ENCODE peak calls at places on chromosomes 7 and 10, in eight cellular contexts. One of them, this sample, is unnamed. For H3K4me1, the result is how much of the 10 kb centered on the place peaks cover.

GRCh38 chr7:25884265-25884664 is 267.7 kb upstream of the NFE2L3 start:
- DNase-seq in astrocyte: no peak
- DNase-seq in heart left ventricle: no peak
- DNase-seq in MM.1S: no peak
- DNase-seq in adrenal gland: no peak
- DNase-seq in ovary: no peak
- DNase-seq in colonic mucosa: no peak
- DNase-seq in uterus: no peak
- DNase-seq in this sample: no peak

GRCh38 chr10:19738440-19738839 is 77.8 kb upstream of the PLXDC2 start:
- DNase-seq in astrocyte: no peak
- DNase-seq in heart left ventricle: no peak
- DNase-seq in MM.1S: no peak
- DNase-seq in adrenal gland: no peak
- DNase-seq in ovary: no peak
- DNase-seq in colonic mucosa: no peak
- DNase-seq in uterus: no peak
- DNase-seq in this sample: no peak

GRCh38 chr10:133475821-133476640 is 22.3 kb downstream of the SCART1 start:
- DNase-seq in astrocyte: no peak
- DNase-seq in heart left ventricle: no peak
- DNase-seq in MM.1S: no peak
- DNase-seq in adrenal gland: no peak
- DNase-seq in ovary: no peak
- DNase-seq in colonic mucosa: no peak
- DNase-seq in uterus: no peak
- DNase-seq in this sample: no peak

GRCh38 chr7:69395072-69395714 is 203.1 kb upstream of the AUTS2 start:
- DNase-seq in astrocyte: peak
- DNase-seq in heart left ventricle: no peak
- DNase-seq in MM.1S: no peak
- DNase-seq in adrenal gland: no peak
- DNase-seq in ovary: no peak
- DNase-seq in colonic mucosa: no peak
- DNase-seq in uterus: peak
- DNase-seq in this sample: peak

GRCh38 chr7:76051840-76052239 is 3.9 kb downstream of the MDH2 start:
- DNase-seq in astrocyte: no peak
- DNase-seq in heart left ventricle: no peak
- DNase-seq in MM.1S: no peak
- DNase-seq in adrenal gland: no peak
- DNase-seq in ovary: no peak
- DNase-seq in colonic mucosa: no peak
- DNase-seq in uterus: no peak
- DNase-seq in this sample: no peak

GRCh38 chr10:34792881-34793280 is 22.2 kb downstream of the PARD3 start:
- DNase-seq in astrocyte: no peak
- DNase-seq in heart left ventricle: no peak
- DNase-seq in MM.1S: no peak
- DNase-seq in adrenal gland: no peak
- DNase-seq in ovary: no peak
- DNase-seq in colonic mucosa: no peak
- DNase-seq in uterus: no peak
- DNase-seq in this sample: no peak

GRCh38 chr7:52959336-52959735 is 76.1 kb upstream of the POM121L12 start:
- DNase-seq in astrocyte: peak
- DNase-seq in heart left ventricle: no peak
- DNase-seq in MM.1S: no peak
- DNase-seq in adrenal gland: no peak
- DNase-seq in ovary: no peak
- DNase-seq in colonic mucosa: no peak
- DNase-seq in uterus: no peak
- DNase-seq in this sample: no peak

GRCh38 chr7:18421297-18422004 is 74.1 kb upstream of the HDAC9 start:
- DNase-seq in astrocyte: peak
- DNase-seq in heart left ventricle: no peak
- DNase-seq in MM.1S: no peak
- DNase-seq in adrenal gland: no peak
- DNase-seq in ovary: no peak
- DNase-seq in colonic mucosa: no peak
- DNase-seq in uterus: no peak
- DNase-seq in this sample: no peak

GRCh38 chr7:89926721-89927120 is 227.5 kb upstream of the STEAP1 start:
- DNase-seq in astrocyte: no peak
- DNase-seq in heart left ventricle: no peak
- DNase-seq in MM.1S: no peak
- DNase-seq in adrenal gland: no peak
- DNase-seq in ovary: no peak
- DNase-seq in colonic mucosa: no peak
- DNase-seq in uterus: no peak
- DNase-seq in this sample: no peak

GRCh38 chr7:82164813-82165212 is 278.8 kb downstream of the CACNA2D1 start:
- DNase-seq in astrocyte: peak
- DNase-seq in heart left ventricle: peak
- DNase-seq in MM.1S: no peak
- DNase-seq in adrenal gland: peak
- DNase-seq in ovary: peak
- DNase-seq in colonic mucosa: peak
- DNase-seq in uterus: no peak
- DNase-seq in this sample: peak

GRCh38 chr10:89702121-89702480 is 711 bp downstream of the KIF20B start:
- DNase-seq in astrocyte: no peak
- DNase-seq in heart left ventricle: no peak
- DNase-seq in MM.1S: peak
- DNase-seq in adrenal gland: no peak
- DNase-seq in ovary: no peak
- DNase-seq in colonic mucosa: peak
- DNase-seq in uterus: no peak
- DNase-seq in this sample: no peak

GRCh38 chr10:117626228-117626627 is 83.7 kb downstream of the EMX2 start:
- DNase-seq in astrocyte: no peak
- DNase-seq in heart left ventricle: no peak
- DNase-seq in MM.1S: no peak
- DNase-seq in adrenal gland: no peak
- DNase-seq in ovary: no peak
- DNase-seq in colonic mucosa: no peak
- DNase-seq in uterus: no peak
- DNase-seq in this sample: no peak

GRCh38 chr7:7816084-7816483 is 97.7 kb upstream of the RPA3 start:
- DNase-seq in astrocyte: no peak
- DNase-seq in heart left ventricle: no peak
- DNase-seq in MM.1S: peak
- DNase-seq in adrenal gland: no peak
- DNase-seq in ovary: no peak
- DNase-seq in colonic mucosa: no peak
- DNase-seq in uterus: no peak
- DNase-seq in this sample: no peak
- H3K27ac ChIP-seq in astrocyte: no peak
- H3K27ac ChIP-seq in heart left ventricle: no peak
- H3K27ac ChIP-seq in MM.1S: peak
- H3K27ac ChIP-seq in adrenal gland: no peak
- H3K27ac ChIP-seq in ovary: no peak
- H3K27ac ChIP-seq in colonic mucosa: no peak
- H3K27ac ChIP-seq in uterus: no peak
- H3K27ac ChIP-seq in this sample: no peak

GRCh38 chr7:101506531-101506930 is 122.6 kb downstream of the MYL10 start:
- DNase-seq in astrocyte: no peak
- DNase-seq in heart left ventricle: no peak
- DNase-seq in MM.1S: no peak
- DNase-seq in adrenal gland: no peak
- DNase-seq in ovary: no peak
- DNase-seq in colonic mucosa: no peak
- DNase-seq in uterus: no peak
- DNase-seq in this sample: no peak
- H3K4me1 ChIP-seq in astrocyte: under half
- H3K4me1 ChIP-seq in heart left ventricle: under half
- H3K4me1 ChIP-seq in MM.1S: under half
- H3K4me1 ChIP-seq in adrenal gland: under half
- H3K4me1 ChIP-seq in ovary: under half
- H3K4me1 ChIP-seq in colonic mucosa: under half
- H3K4me1 ChIP-seq in uterus: under half
- H3K4me1 ChIP-seq in this sample: under half

DNA sequence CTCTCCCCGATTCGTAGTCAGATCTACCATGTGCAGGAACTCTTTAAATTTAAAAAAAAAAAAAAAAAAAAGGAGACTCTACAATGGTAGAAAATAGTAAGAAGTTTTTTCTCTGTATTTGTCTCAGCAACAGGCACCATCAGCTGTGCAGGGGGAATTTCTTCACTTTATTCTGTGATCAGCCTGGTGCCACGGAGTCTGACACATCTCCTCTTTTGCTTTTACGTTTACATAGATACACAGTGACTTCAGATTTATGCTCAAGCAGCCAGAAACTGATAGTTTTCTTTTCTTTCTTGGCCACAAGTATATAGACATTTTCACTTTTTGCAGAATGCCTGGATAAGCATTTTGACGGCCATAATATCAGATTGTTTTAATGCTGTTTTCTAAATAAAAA is 190.6 kb upstream of the AKR1E2 start:
- DNase-seq in astrocyte: no peak
- DNase-seq in heart left ventricle: no peak
- DNase-seq in MM.1S: no peak
- DNase-seq in adrenal gland: no peak
- DNase-seq in ovary: no peak
- DNase-seq in colonic mucosa: no peak
- DNase-seq in uterus: no peak
- DNase-seq in this sample: no peak
- TF ChIP-seq CTCF in astrocyte: no peak
- TF ChIP-seq CTCF in heart left ventricle: no peak
- TF ChIP-seq CTCF in MM.1S: no peak
- TF ChIP-seq CTCF in adrenal gland: no peak
- TF ChIP-seq CTCF in ovary: no peak
- TF ChIP-seq CTCF in colonic mucosa: no peak
- TF ChIP-seq CTCF in uterus: no peak
- TF ChIP-seq CTCF in this sample: no peak

GRCh38 chr10:78283069-78283682 is 249.5 kb downstream of the RPS24 start:
- DNase-seq in astrocyte: no peak
- DNase-seq in heart left ventricle: no peak
- DNase-seq in MM.1S: no peak
- DNase-seq in adrenal gland: no peak
- DNase-seq in ovary: no peak
- DNase-seq in colonic mucosa: no peak
- DNase-seq in uterus: no peak
- DNase-seq in this sample: no peak
- H3K27ac ChIP-seq in astrocyte: no peak
- H3K27ac ChIP-seq in heart left ventricle: no peak
- H3K27ac ChIP-seq in MM.1S: no peak
- H3K27ac ChIP-seq in adrenal gland: no peak
- H3K27ac ChIP-seq in ovary: no peak
- H3K27ac ChIP-seq in colonic mucosa: no peak
- H3K27ac ChIP-seq in uterus: no peak
- H3K27ac ChIP-seq in this sample: no peak

GRCh38 chr7:46990761-46991160 is 591.1 kb downstream of the TNS3 start:
- DNase-seq in astrocyte: peak
- DNase-seq in heart left ventricle: no peak
- DNase-seq in MM.1S: no peak
- DNase-seq in adrenal gland: no peak
- DNase-seq in ovary: no peak
- DNase-seq in colonic mucosa: no peak
- DNase-seq in uterus: no peak
- DNase-seq in this sample: no peak
- H3K4me1 ChIP-seq in astrocyte: under half
- H3K4me1 ChIP-seq in heart left ventricle: under half
- H3K4me1 ChIP-seq in MM.1S: under half
- H3K4me1 ChIP-seq in adrenal gland: under half
- H3K4me1 ChIP-seq in ovary: under half
- H3K4me1 ChIP-seq in colonic mucosa: under half
- H3K4me1 ChIP-seq in uterus: under half
- H3K4me1 ChIP-seq in this sample: under half

GRCh38 chr10:79250259-79250658 is 97.0 kb upstream of the PPIF start:
- DNase-seq in astrocyte: no peak
- DNase-seq in heart left ventricle: no peak
- DNase-seq in MM.1S: peak
- DNase-seq in adrenal gland: peak
- DNase-seq in ovary: no peak
- DNase-seq in colonic mucosa: peak
- DNase-seq in uterus: no peak
- DNase-seq in this sample: peak
- TF ChIP-seq CTCF in astrocyte: no peak
- TF ChIP-seq CTCF in heart left ventricle: no peak
- TF ChIP-seq CTCF in MM.1S: no peak
- TF ChIP-seq CTCF in adrenal gland: no peak
- TF ChIP-seq CTCF in ovary: no peak
- TF ChIP-seq CTCF in colonic mucosa: no peak
- TF ChIP-seq CTCF in uterus: no peak
- TF ChIP-seq CTCF in this sample: no peak

DNA sequence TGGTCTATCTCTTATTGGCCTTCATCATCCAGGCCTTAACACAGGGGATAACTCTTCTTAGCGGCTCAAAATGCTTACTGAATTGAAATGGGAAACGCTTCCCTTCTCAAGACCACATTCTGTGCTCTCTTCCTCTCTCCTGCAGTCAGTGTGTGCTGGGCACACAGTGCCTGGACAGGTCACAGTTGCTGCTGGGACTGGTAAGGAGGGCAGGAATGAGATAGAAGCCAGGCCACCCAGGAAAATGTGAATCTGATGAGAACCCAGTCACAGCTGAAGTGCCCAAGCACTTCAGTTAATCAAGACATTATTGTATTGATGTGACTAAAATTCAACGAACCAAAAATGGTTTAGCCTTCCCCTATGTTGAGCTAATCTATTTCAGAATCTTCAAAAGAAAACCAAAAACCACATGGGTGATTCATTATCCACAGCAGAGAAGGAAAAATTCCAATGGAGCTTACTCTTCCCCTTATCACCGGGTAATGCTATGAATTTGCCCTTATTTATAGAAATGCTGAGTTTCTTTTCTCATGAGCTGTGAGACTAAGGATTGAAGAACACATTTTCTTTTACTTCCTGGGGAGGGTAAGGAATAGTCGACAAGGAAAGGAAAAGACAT is 41.2 kb upstream of the PLPP4 start:
- DNase-seq in astrocyte: peak
- DNase-seq in heart left ventricle: no peak
- DNase-seq in MM.1S: no peak
- DNase-seq in adrenal gland: no peak
- DNase-seq in ovary: no peak
- DNase-seq in colonic mucosa: no peak
- DNase-seq in uterus: no peak
- DNase-seq in this sample: no peak
- H3K27ac ChIP-seq in astrocyte: peak
- H3K27ac ChIP-seq in heart left ventricle: no peak
- H3K27ac ChIP-seq in MM.1S: no peak
- H3K27ac ChIP-seq in adrenal gland: peak
- H3K27ac ChIP-seq in ovary: no peak
- H3K27ac ChIP-seq in colonic mucosa: no peak
- H3K27ac ChIP-seq in uterus: no peak
- H3K27ac ChIP-seq in this sample: no peak

GRCh38 chr10:110871236-110872084 is at the start of gene PDCD4:
- DNase-seq in astrocyte: peak
- DNase-seq in heart left ventricle: peak
- DNase-seq in MM.1S: peak
- DNase-seq in adrenal gland: peak
- DNase-seq in ovary: peak
- DNase-seq in colonic mucosa: peak
- DNase-seq in uterus: peak
- DNase-seq in this sample: peak
- H3K4me1 ChIP-seq in astrocyte: under half
- H3K4me1 ChIP-seq in heart left ventricle: under half
- H3K4me1 ChIP-seq in MM.1S: under half
- H3K4me1 ChIP-seq in adrenal gland: under half
- H3K4me1 ChIP-seq in ovary: under half
- H3K4me1 ChIP-seq in colonic mucosa: under half
- H3K4me1 ChIP-seq in uterus: under half
- H3K4me1 ChIP-seq in this sample: under half

This sample was measured in tibial artery.